ENCODE peak calls at places on chromosomes 13 and 19, in four cellular contexts. B is suprapubic skin, Z is endothelial cell, I is adrenal gland. A is an unnamed sample.

GRCh38 chr13:52925775-52926285 is 77.4 kb upstream of the PCDH8 start:
- DNase-seq in B (no peak), Z (no peak), I (peak; percentile 37), A (no peak)

GRCh38 chr13:91058066-91058465 is 289.4 kb upstream of the MIR17HG start:
- DNase-seq in Z (no peak), I (no peak), B (no peak), A (no peak)

GRCh38 chr19:19068659-19069509 is 5.1 kb downstream of the SLC25A42 start:
- DNase-seq in Z (no peak), B (no peak), I (no peak), A (no peak)

GRCh38 chr19:45125360-45125759 is 32.4 kb downstream of the PPP1R37 start:
- DNase-seq in I (no peak), Z (no peak), B (no peak), A (no peak)

GRCh38 chr19:3441986-3442329 is 38.4 kb downstream of the SMIM24 start:
- DNase-seq in I (no peak), B (no peak), Z (no peak), A (no peak)

GRCh38 chr19:18543814-18544475 is 572 bp upstream of the FKBP8 start:
- DNase-seq in B (no peak), I (peak; percentile 54), Z (peak; percentile 51), A (no peak)

GRCh38 chr13:23510979-23511735 is 59.1 kb upstream of the TNFRSF19 start:
- DNase-seq in B (no peak), Z (peak; percentile 9), I (peak; percentile 13), A (no peak)

GRCh38 chr19:31969955-31970545 is 375.4 kb upstream of the ZNF507 start:
- DNase-seq in Z (no peak), I (peak; percentile 61), B (no peak), A (no peak)

GRCh38 chr13:30334663-30335386 is 27.5 kb upstream of the KATNAL1 start:
- DNase-seq in I (no peak), B (no peak), Z (peak; percentile 55), A (no peak)

GRCh38 chr13:102913924-102914628 is 68.2 kb downstream of the ERCC5 start:
- DNase-seq in B (no peak), I (peak; percentile 10), Z (no peak), A (no peak)

GRCh38 chr19:30873691-30874090 is 475.5 kb downstream of the TSHZ3 start:
- DNase-seq in I (no peak), B (no peak), Z (no peak), A (no peak)

GRCh38 chr19:6890421-6890913 is 3.1 kb downstream of the ADGRE1 start:
- DNase-seq in Z (no peak), B (no peak), I (no peak), A (no peak)

GRCh38 chr13:20672772-20673171 is 30.7 kb upstream of the IL17D start:
- DNase-seq in I (no peak), Z (no peak), B (no peak), A (no peak)

GRCh38 chr19:1019980-1020867 is 699 bp downstream of the TMEM259 start:
- DNase-seq in I (peak; percentile 62), Z (no peak), B (no peak), A (no peak)

GRCh38 chr19:30178721-30179402 is 193.3 kb upstream of the ZNF536 start:
- DNase-seq in Z (no peak), I (no peak), B (no peak), A (no peak)

GRCh38 chr19:50646074-50646807 is 3.0 kb upstream of the C19orf81 start:
- DNase-seq in B (no peak), I (peak; percentile 62), Z (no peak), A (no peak)

GRCh38 chr13:74115138-74115537 is 19.1 kb downstream of the KLF12 start:
- DNase-seq in Z (no peak), I (no peak), B (no peak), A (no peak)

GRCh38 chr19:15299568-15300409 is 32.5 kb downstream of the BRD4 start:
- DNase-seq in I (no peak), Z (no peak), B (no peak), A (no peak)

GRCh38 chr13:20700288-20700687 is 3.2 kb upstream of the IL17D start:
- DNase-seq in B (no peak), I (no peak), Z (no peak), A (no peak)

GRCh38 chr19:15631817-15632216 is 8.9 kb upstream of the CYP4F3 start:
- DNase-seq in Z (no peak), I (no peak), B (no peak), A (peak; percentile 34)

GRCh38 chr19:7983286-7983950 is 22.0 kb downstream of the ELAVL1 start:
- DNase-seq in I (no peak), B (no peak), Z (no peak), A (no peak)

GRCh38 chr19:3188627-3189596 is 3.2 kb downstream of the NCLN start:
- DNase-seq in I (no peak), B (no peak), Z (no peak), A (no peak)

GRCh38 chr13:44050450-44051063 is 170.9 kb downstream of the LACC1 start:
- DNase-seq in B (no peak), I (no peak), Z (no peak), A (no peak)

GRCh38 chr19:40774916-40775631 is at the start of gene MIA:
- DNase-seq in Z (no peak), I (no peak), B (no peak), A (no peak)

GRCh38 chr13:22736084-22736767 is 444.6 kb upstream of the SGCG start:
- DNase-seq in Z (no peak), B (no peak), I (no peak), A (no peak)

GRCh38 chr19:50171752-50172151 is 8.7 kb upstream of the IZUMO2 start:
- DNase-seq in I (no peak), B (no peak), Z (no peak), A (no peak)

DNA sequence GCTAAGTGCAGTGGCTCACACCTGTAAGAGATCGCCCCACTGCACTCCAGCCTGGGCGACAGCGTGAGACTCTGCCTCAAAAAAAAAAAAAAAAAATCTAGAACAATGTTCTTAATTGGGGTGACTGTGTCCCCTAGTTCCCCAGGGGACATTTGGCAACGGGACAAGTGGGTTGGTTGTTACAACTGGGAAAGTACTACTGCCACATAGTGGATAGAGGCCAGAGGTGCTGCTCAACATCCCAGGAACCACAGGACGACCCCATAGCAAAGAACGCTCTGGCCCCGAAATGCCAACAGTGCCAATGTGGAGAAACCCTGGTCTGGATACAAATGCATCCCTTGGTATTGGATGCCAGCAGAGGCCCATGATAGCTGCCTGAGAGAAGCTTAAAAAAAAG is 11.8 kb downstream of the NLRP12 start:
- DNase-seq in Z (no peak), I (no peak), B (no peak), A (no peak)
- TF ChIP-seq CTCF in Z (no peak), I (no peak), B (no peak), A (no peak)

GRCh38 chr13:95698047-95698749 is 21.3 kb downstream of the DNAJC3 start:
- DNase-seq in I (no peak), B (no peak), Z (no peak), A (no peak)
- TF ChIP-seq CTCF in I (no peak), B (no peak), Z (peak; percentile 67), A (no peak)

DNA sequence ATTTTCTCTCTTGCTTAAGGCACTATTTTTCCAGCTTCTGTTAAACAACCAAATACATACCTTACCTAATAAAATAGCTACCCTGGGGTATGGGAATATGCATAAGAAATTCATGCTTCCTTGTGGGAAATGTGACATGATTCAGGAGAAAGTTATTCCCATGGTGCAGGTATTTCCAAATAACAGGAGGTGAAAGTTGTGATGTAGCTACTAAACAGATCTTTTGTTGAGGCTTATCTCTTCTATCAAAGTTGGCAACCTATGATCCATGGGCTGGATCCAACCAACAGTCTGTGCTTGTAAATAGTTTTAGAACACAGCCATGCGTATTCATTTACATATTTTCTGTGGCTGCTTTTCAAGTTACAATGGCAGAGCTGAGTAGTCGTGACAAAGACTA is 177.8 kb upstream of the NBEA start:
- DNase-seq in B (no peak), Z (no peak), I (no peak), A (no peak)
- TF ChIP-seq CTCF in B (no peak), Z (no peak), I (no peak), A (no peak)

GRCh38 chr19:28021316-28022185 is 1191.4 kb downstream of the UQCRFS1 start:
- DNase-seq in B (no peak), I (no peak), Z (no peak), A (peak; percentile 53)
- TF ChIP-seq CTCF in B (no peak), I (no peak), Z (no peak), A (no peak)

DNA sequence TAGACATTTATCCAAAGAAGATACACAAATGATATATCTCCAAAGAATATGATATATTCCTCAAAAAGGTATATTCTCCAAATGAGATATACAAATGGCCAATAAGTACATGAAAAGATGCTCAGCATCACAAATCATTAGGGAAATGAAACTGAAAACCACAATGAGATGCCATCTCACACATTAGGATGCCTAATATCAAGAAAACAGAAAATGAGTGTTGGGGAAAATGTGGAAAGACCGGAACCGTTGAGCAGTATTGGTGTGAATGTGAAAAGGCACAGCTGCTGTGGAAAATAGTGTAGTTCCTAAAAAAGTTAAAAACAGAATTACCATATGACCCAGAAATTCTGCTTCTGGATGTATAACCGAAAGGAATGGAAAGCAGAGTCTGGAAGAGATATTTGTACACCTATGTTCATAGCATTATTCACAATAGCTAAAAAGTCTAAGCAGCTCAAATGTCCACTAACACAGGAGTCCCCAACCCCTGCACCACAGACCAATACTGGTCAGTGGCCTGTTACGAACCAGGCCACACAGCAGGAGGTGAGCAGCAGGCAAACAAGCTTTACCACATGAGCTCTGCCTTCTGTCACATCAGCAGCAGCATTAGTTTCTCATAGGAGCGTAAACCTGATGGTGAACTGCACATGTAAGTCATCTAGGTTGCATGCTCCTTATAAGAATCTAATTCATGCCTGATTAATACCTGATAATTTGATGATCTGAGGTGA is 291.9 kb downstream of the PCDH20 start:
- DNase-seq in Z (no peak), I (no peak), B (no peak), A (no peak)
- TF ChIP-seq CTCF in Z (no peak), I (no peak), B (no peak), A (no peak)

DNA sequence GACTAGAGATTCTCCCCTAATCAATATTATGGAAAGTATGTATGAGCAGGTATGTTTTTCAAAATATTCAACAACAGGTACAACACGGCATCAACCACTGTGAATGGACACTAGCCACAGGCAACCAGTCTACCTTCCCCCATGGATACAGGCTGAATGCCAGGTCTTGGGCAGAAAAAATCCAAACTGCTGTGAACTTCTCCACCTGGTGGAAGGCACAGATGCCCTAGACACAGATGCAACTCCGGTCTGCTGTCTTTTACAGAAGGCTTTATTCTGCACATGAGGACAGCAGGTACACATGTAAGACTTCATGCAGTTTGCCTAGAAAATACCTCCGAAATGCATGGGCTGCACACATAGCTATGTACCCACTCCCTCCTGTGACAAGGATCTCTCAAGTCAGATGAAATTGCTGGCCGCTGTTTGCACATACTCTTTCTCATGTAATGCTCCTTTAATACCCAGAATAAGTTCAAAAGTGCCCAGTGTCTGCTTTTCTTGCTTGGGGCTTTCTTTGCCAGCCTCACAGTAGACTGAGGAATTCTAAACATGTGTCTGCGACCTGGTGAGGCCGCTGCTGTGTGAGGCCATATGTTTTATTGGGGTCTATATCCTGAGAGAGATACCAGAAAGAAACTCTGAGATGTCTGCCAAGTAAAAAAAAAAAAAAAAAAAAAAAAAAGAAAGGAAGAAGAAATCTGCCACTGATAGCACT is 325.9 kb downstream of the FOXO1 start:
- DNase-seq in I (no peak), Z (no peak), B (no peak), A (peak; percentile 59)
- TF ChIP-seq CTCF in I (no peak), Z (no peak), B (no peak), A (peak; percentile 41)

A was measured in osteocyte.